ENCODE peak calls at places on chromosomes 7 and 10, in seven cellular contexts. One of them, this sample, is unnamed.

GRCh38 chr7:151380199-151381082 is 29.4 kb downstream of the WDR86 start:
- DNase-seq in stimulated activated CD8-positive, alpha-beta memory T cell treated with anti-CD3 and anti-CD28 coated beads, Interleukin-15, amount 100 ng/mL, for 24 hours: no peak
- DNase-seq in GF-D8: no peak
- DNase-seq in adrenal gland: no peak
- DNase-seq in psoas muscle: no peak
- DNase-seq in esophagus squamous epithelium: no peak
- DNase-seq in kidney tubule cell: no peak
- DNase-seq in this sample: no peak

GRCh38 chr7:11213246-11213645 is 239.6 kb downstream of the PHF14 start:
- DNase-seq in stimulated activated CD8-positive, alpha-beta memory T cell treated with anti-CD3 and anti-CD28 coated beads, Interleukin-15, amount 100 ng/mL, for 24 hours: no peak
- DNase-seq in esophagus squamous epithelium: no peak
- DNase-seq in adrenal gland: no peak
- DNase-seq in kidney tubule cell: no peak
- DNase-seq in psoas muscle: no peak
- DNase-seq in GF-D8: no peak
- DNase-seq in this sample: no peak

GRCh38 chr7:96183163-96183562 is 138.7 kb downstream of the SLC25A13 start:
- DNase-seq in esophagus squamous epithelium: no peak
- DNase-seq in kidney tubule cell: no peak
- DNase-seq in adrenal gland: no peak
- DNase-seq in psoas muscle: no peak
- DNase-seq in stimulated activated CD8-positive, alpha-beta memory T cell treated with anti-CD3 and anti-CD28 coated beads, Interleukin-15, amount 100 ng/mL, for 24 hours: no peak
- DNase-seq in GF-D8: no peak
- DNase-seq in this sample: no peak

GRCh38 chr10:43202657-43203490 is 64.0 kb downstream of the RASGEF1A start:
- DNase-seq in psoas muscle: peak
- DNase-seq in kidney tubule cell: no peak
- DNase-seq in adrenal gland: peak
- DNase-seq in GF-D8: no peak
- DNase-seq in esophagus squamous epithelium: no peak
- DNase-seq in stimulated activated CD8-positive, alpha-beta memory T cell treated with anti-CD3 and anti-CD28 coated beads, Interleukin-15, amount 100 ng/mL, for 24 hours: no peak
- DNase-seq in this sample: no peak

GRCh38 chr7:30164567-30164966 is 29.8 kb downstream of the MTURN start:
- DNase-seq in GF-D8: peak
- DNase-seq in adrenal gland: no peak
- DNase-seq in psoas muscle: no peak
- DNase-seq in stimulated activated CD8-positive, alpha-beta memory T cell treated with anti-CD3 and anti-CD28 coated beads, Interleukin-15, amount 100 ng/mL, for 24 hours: no peak
- DNase-seq in kidney tubule cell: peak
- DNase-seq in esophagus squamous epithelium: no peak
- DNase-seq in this sample: peak

GRCh38 chr7:104207731-104208420 is at the start of gene ORC5:
- DNase-seq in kidney tubule cell: peak
- DNase-seq in psoas muscle: peak
- DNase-seq in GF-D8: peak
- DNase-seq in adrenal gland: peak
- DNase-seq in stimulated activated CD8-positive, alpha-beta memory T cell treated with anti-CD3 and anti-CD28 coated beads, Interleukin-15, amount 100 ng/mL, for 24 hours: peak
- DNase-seq in esophagus squamous epithelium: peak
- DNase-seq in this sample: peak

GRCh38 chr7:81845628-81846259 is 75.9 kb upstream of the HGF start:
- DNase-seq in adrenal gland: no peak
- DNase-seq in GF-D8: no peak
- DNase-seq in esophagus squamous epithelium: no peak
- DNase-seq in stimulated activated CD8-positive, alpha-beta memory T cell treated with anti-CD3 and anti-CD28 coated beads, Interleukin-15, amount 100 ng/mL, for 24 hours: no peak
- DNase-seq in kidney tubule cell: no peak
- DNase-seq in psoas muscle: no peak
- DNase-seq in this sample: peak

GRCh38 chr7:120802751-120803150 is 55.2 kb downstream of the TSPAN12 start:
- DNase-seq in esophagus squamous epithelium: no peak
- DNase-seq in stimulated activated CD8-positive, alpha-beta memory T cell treated with anti-CD3 and anti-CD28 coated beads, Interleukin-15, amount 100 ng/mL, for 24 hours: no peak
- DNase-seq in adrenal gland: no peak
- DNase-seq in GF-D8: no peak
- DNase-seq in psoas muscle: no peak
- DNase-seq in kidney tubule cell: no peak
- DNase-seq in this sample: no peak

GRCh38 chr7:58086461-58086860 is 636.5 kb downstream of the ZNF716 start:
- DNase-seq in kidney tubule cell: no peak
- DNase-seq in adrenal gland: no peak
- DNase-seq in GF-D8: no peak
- DNase-seq in psoas muscle: no peak
- DNase-seq in esophagus squamous epithelium: no peak
- DNase-seq in stimulated activated CD8-positive, alpha-beta memory T cell treated with anti-CD3 and anti-CD28 coated beads, Interleukin-15, amount 100 ng/mL, for 24 hours: no peak
- DNase-seq in this sample: no peak

GRCh38 chr10:119370046-119370770 is 162.8 kb downstream of the GRK5 start:
- DNase-seq in esophagus squamous epithelium: no peak
- DNase-seq in adrenal gland: no peak
- DNase-seq in GF-D8: no peak
- DNase-seq in psoas muscle: no peak
- DNase-seq in stimulated activated CD8-positive, alpha-beta memory T cell treated with anti-CD3 and anti-CD28 coated beads, Interleukin-15, amount 100 ng/mL, for 24 hours: no peak
- DNase-seq in kidney tubule cell: no peak
- DNase-seq in this sample: peak

GRCh38 chr10:114767101-114767588 is 54.4 kb upstream of the FHIP2A start:
- DNase-seq in GF-D8: no peak
- DNase-seq in kidney tubule cell: peak
- DNase-seq in adrenal gland: no peak
- DNase-seq in stimulated activated CD8-positive, alpha-beta memory T cell treated with anti-CD3 and anti-CD28 coated beads, Interleukin-15, amount 100 ng/mL, for 24 hours: no peak
- DNase-seq in esophagus squamous epithelium: no peak
- DNase-seq in psoas muscle: no peak
- DNase-seq in this sample: no peak

GRCh38 chr10:497898-498451 is 191.5 kb downstream of the DIP2C start:
- DNase-seq in GF-D8: no peak
- DNase-seq in adrenal gland: peak
- DNase-seq in stimulated activated CD8-positive, alpha-beta memory T cell treated with anti-CD3 and anti-CD28 coated beads, Interleukin-15, amount 100 ng/mL, for 24 hours: no peak
- DNase-seq in kidney tubule cell: no peak
- DNase-seq in esophagus squamous epithelium: no peak
- DNase-seq in psoas muscle: no peak
- DNase-seq in this sample: no peak

GRCh38 chr10:127275793-127276415 is 79.5 kb upstream of the INSYN2A start:
- DNase-seq in GF-D8: no peak
- DNase-seq in adrenal gland: no peak
- DNase-seq in esophagus squamous epithelium: no peak
- DNase-seq in psoas muscle: no peak
- DNase-seq in kidney tubule cell: no peak
- DNase-seq in stimulated activated CD8-positive, alpha-beta memory T cell treated with anti-CD3 and anti-CD28 coated beads, Interleukin-15, amount 100 ng/mL, for 24 hours: no peak
- DNase-seq in this sample: no peak

GRCh38 chr10:14953452-14954000 is 370 bp downstream of the DCLRE1C start:
- DNase-seq in kidney tubule cell: peak
- DNase-seq in psoas muscle: peak
- DNase-seq in GF-D8: no peak
- DNase-seq in esophagus squamous epithelium: peak
- DNase-seq in stimulated activated CD8-positive, alpha-beta memory T cell treated with anti-CD3 and anti-CD28 coated beads, Interleukin-15, amount 100 ng/mL, for 24 hours: no peak
- DNase-seq in adrenal gland: peak
- DNase-seq in this sample: peak

GRCh38 chr10:70853031-70853430 is 35.3 kb downstream of the PCBD1 start:
- DNase-seq in kidney tubule cell: no peak
- DNase-seq in esophagus squamous epithelium: no peak
- DNase-seq in stimulated activated CD8-positive, alpha-beta memory T cell treated with anti-CD3 and anti-CD28 coated beads, Interleukin-15, amount 100 ng/mL, for 24 hours: no peak
- DNase-seq in adrenal gland: no peak
- DNase-seq in GF-D8: no peak
- DNase-seq in psoas muscle: no peak
- DNase-seq in this sample: no peak